ENCODE peak calls at places on chromosome 7, in ten cellular contexts. T is T-cell; U is body of pancreas; K is HT1080; F is anterior cingulate cortex; Y is GOT3; Z is MV-4-11; D is stimulated activated CD8-positive, alpha-beta memory T cell treated with anti-CD3 and anti-CD28 coated beads, Interleukin-4, amount 100 ng/mL, for 1 hour; L is iris pigment epithelial cell; G is neural crest cell. E is an unnamed sample.

GRCh38 chr7:155997431-155998327 is 185.4 kb upstream of the SHH start:
- DNase-seq in T (no peak), U (no peak), K (no peak), F (no peak), Y (no peak), Z (no peak), D (no peak), L (no peak), G (no peak), E (no peak)

GRCh38 chr7:36814311-36814710 is 90.0 kb upstream of the AOAH start:
- DNase-seq in T (no peak), U (no peak), K (no peak), F (no peak), Y (no peak), Z (no peak), D (no peak), L (no peak), G (no peak), E (no peak)

GRCh38 chr7:154919324-154920222 is 83.4 kb downstream of the PAXIP1 start:
- DNase-seq in T (no peak), U (peak), K (no peak), F (no peak), Y (no peak), Z (no peak), D (no peak), L (no peak), G (no peak), E (no peak)

GRCh38 chr7:34133983-34134782 is 228.8 kb downstream of the BMPER start:
- DNase-seq in T (no peak), U (peak), K (peak), F (no peak), Y (peak), Z (peak), D (no peak), L (peak), G (peak), E (peak)

GRCh38 chr7:87702326-87702725 is 74.1 kb downstream of the RUNDC3B start:
- DNase-seq in T (no peak), U (no peak), K (peak), F (no peak), Y (no peak), Z (no peak), D (no peak), L (peak), G (no peak), E (no peak)

GRCh38 chr7:150974468-150975391 is 3.4 kb downstream of the KCNH2 start:
- DNase-seq in T (peak), U (peak), K (no peak), F (no peak), Y (no peak), Z (peak), D (peak), L (no peak), G (no peak), E (peak)

GRCh38 chr7:145036592-145037386 is 200.9 kb upstream of the TPK1 start:
- DNase-seq in T (peak), U (peak), K (peak), F (no peak), Y (no peak), Z (peak), D (no peak), L (peak), G (peak), E (no peak)

GRCh38 chr7:41912851-41913580 is 210.1 kb upstream of the INHBA start:
- DNase-seq in T (no peak), U (no peak), K (no peak), F (no peak), Y (no peak), Z (no peak), D (no peak), L (no peak), G (no peak), E (no peak)

GRCh38 chr7:148772297-148773089 is 73.8 kb downstream of the CUL1 start:
- DNase-seq in T (no peak), U (no peak), K (peak), F (no peak), Y (no peak), Z (no peak), D (peak), L (peak), G (no peak), E (no peak)

GRCh38 chr7:80318081-80318480 is 183.4 kb downstream of the GNAI1 start:
- DNase-seq in T (no peak), U (no peak), K (no peak), F (no peak), Y (no peak), Z (no peak), D (no peak), L (no peak), G (no peak), E (no peak)

GRCh38 chr7:34734786-34735185 is 76.8 kb downstream of the NPSR1 start:
- DNase-seq in T (no peak), U (no peak), K (no peak), F (no peak), Y (no peak), Z (no peak), D (no peak), L (no peak), G (no peak), E (no peak)

GRCh38 chr7:25028370-25028971 is 48.5 kb upstream of the OSBPL3 start:
- DNase-seq in T (no peak), U (no peak), K (peak), F (no peak), Y (no peak), Z (no peak), D (no peak), L (peak), G (no peak), E (no peak)

GRCh38 chr7:46179211-46179610 is 258.1 kb upstream of the IGFBP3 start:
- DNase-seq in T (no peak), U (no peak), K (no peak), F (no peak), Y (no peak), Z (no peak), D (no peak), L (peak), G (no peak), E (no peak)

GRCh38 chr7:96495751-96496216 is 173.9 kb upstream of the SLC25A13 start:
- DNase-seq in T (no peak), U (no peak), K (no peak), F (no peak), Y (no peak), Z (peak), D (no peak), L (no peak), G (no peak), E (no peak)

GRCh38 chr7:1530946-1531262 is 402 bp downstream of the MAFK start:
- DNase-seq in T (peak), U (no peak), K (no peak), F (no peak), Y (no peak), Z (no peak), D (no peak), L (no peak), G (no peak), E (no peak)

GRCh38 chr7:128200376-128200775 is 40.7 kb upstream of the LEP start:
- DNase-seq in T (no peak), U (no peak), K (no peak), F (no peak), Y (no peak), Z (no peak), D (no peak), L (no peak), G (no peak), E (no peak)

GRCh38 chr7:91280180-91280579 is 15.9 kb downstream of the FZD1 start:
- DNase-seq in T (no peak), U (no peak), K (no peak), F (no peak), Y (no peak), Z (no peak), D (no peak), L (peak), G (no peak), E (no peak)